ENCODE peak calls at places on chromosomes 12 and 14, in ten cellular contexts. E is foreskin fibroblast, M is H4, J is AML-193, X is T-helper 9 cell, W is NCI-H1105, B is epithelial cell of esophagus, R is NCI-H1436, L is lower leg skin, C is fibroblast of the aortic adventitia. G is an unnamed sample.

GRCh38 chr12:56565510-56566101 is 44.0 kb downstream of the RBMS2 start:
- DNase-seq in E (peak), M (peak), J (no peak), X (no peak), W (no peak), B (peak), R (no peak), L (peak), C (peak), G (no peak)

GRCh38 chr14:92093320-92093719 is 13.1 kb downstream of the ATXN3 start:
- DNase-seq in E (peak), M (no peak), J (no peak), X (no peak), W (no peak), B (no peak), R (no peak), L (no peak), C (no peak), G (no peak)

GRCh38 chr14:35631071-35631805 is 97.3 kb downstream of the INSM2 start:
- DNase-seq in E (no peak), M (no peak), J (no peak), X (no peak), W (no peak), B (no peak), R (no peak), L (no peak), C (no peak), G (no peak)

GRCh38 chr14:62179367-62180018 is 417.3 kb downstream of the SNAPC1 start:
- DNase-seq in E (peak), M (peak), J (peak), X (no peak), W (peak), B (peak), R (peak), L (peak), C (peak), G (peak)

GRCh38 chr12:6745751-6746525 is 7.0 kb downstream of the MLF2 start:
- DNase-seq in E (no peak), M (no peak), J (peak), X (no peak), W (no peak), B (peak), R (no peak), L (no peak), C (no peak), G (no peak)

GRCh38 chr12:119447618-119448017 is 113.1 kb downstream of the CCDC60 start:
- DNase-seq in E (no peak), M (no peak), J (no peak), X (no peak), W (no peak), B (no peak), R (no peak), L (no peak), C (no peak), G (no peak)

GRCh38 chr12:116818341-116818856 is 62.8 kb downstream of the HRK start:
- DNase-seq in E (peak), M (no peak), J (peak), X (no peak), W (no peak), B (no peak), R (no peak), L (peak), C (peak), G (no peak)

GRCh38 chr12:90682398-90682797 is 272.6 kb downstream of the CCER1 start:
- DNase-seq in E (peak), M (no peak), J (no peak), X (no peak), W (no peak), B (no peak), R (no peak), L (no peak), C (peak), G (no peak)

GRCh38 chr14:78848234-78848820 is 678.2 kb downstream of the NRXN3 start:
- DNase-seq in E (peak), M (peak), J (peak), X (peak), W (peak), B (peak), R (peak), L (no peak), C (peak), G (peak)